ENCODE peak calls at places on chromosomes 12 and 14, in nine cellular contexts. B is stimulated activated CD8-positive, alpha-beta memory T cell treated with anti-CD3 and anti-CD28 coated beads, Interleukin-7, amount 100 ng/mL, for 4 hours; S is T-helper 9 cell; V is cardiac fibroblast; D is activated CD4-positive, alpha-beta T cell treated with anti-CD3 and anti-CD28 coated beads, Interleukin-2, amount 50 U/mL, for 24 hours; N is germinal center; L is coronary artery; P is GM23248; X is activated naive CD4-positive, alpha-beta T cell. A is an unnamed sample.

GRCh38 chr14:28101992-28102391 is 664.6 kb upstream of the FOXG1 start:
- DNase-seq in B (no peak), S (no peak), V (peak; percentile 1), D (no peak), N (no peak), L (no peak), P (no peak), X (no peak), A (no peak)

GRCh38 chr12:57839996-57840395 is 6.5 kb downstream of the CTDSP2 start:
- DNase-seq in B (no peak), S (no peak), V (no peak), D (no peak), N (no peak), L (no peak), P (no peak), X (no peak), A (no peak)

GRCh38 chr12:75890141-75890540 is 141.4 kb downstream of the PHLDA1 start:
- DNase-seq in B (no peak), S (no peak), V (peak; percentile 22), D (no peak), N (no peak), L (no peak), P (peak; percentile 15), X (no peak), A (no peak)

GRCh38 chr12:101670007-101670671 is 27.3 kb upstream of the CHPT1 start:
- DNase-seq in B (no peak), S (no peak), V (peak; percentile 66), D (no peak), N (peak; percentile 50), L (no peak), P (peak; percentile 54), X (no peak), A (peak; percentile 55)

GRCh38 chr12:85057370-85057963 is 21.3 kb downstream of the LRRIQ1 start:
- DNase-seq in B (no peak), S (no peak), V (peak; percentile 75), D (no peak), N (peak; percentile 4), L (no peak), P (peak; percentile 51), X (no peak), A (peak; percentile 83)

GRCh38 chr12:46133751-46134150 is 135.1 kb downstream of the SLC38A1 start:
- DNase-seq in B (no peak), S (no peak), V (peak; percentile 16), D (no peak), N (no peak), L (no peak), P (no peak), X (no peak), A (peak; percentile 64)

GRCh38 chr14:69501362-69501964 is 16.9 kb downstream of the PLEKHD1 start:
- DNase-seq in B (no peak), S (no peak), V (no peak), D (no peak), N (no peak), L (no peak), P (no peak), X (no peak), A (peak; percentile 58)

GRCh38 chr14:73239463-73240241 is 2.3 kb downstream of the PAPLN start:
- DNase-seq in B (no peak), S (no peak), V (peak; percentile 68), D (no peak), N (no peak), L (no peak), P (peak; percentile 71), X (no peak), A (peak; percentile 81)

GRCh38 chr12:62861586-62861985 is 73.4 kb downstream of the PPM1H start:
- DNase-seq in B (no peak), S (no peak), V (peak; percentile 63), D (no peak), N (no peak), L (no peak), P (no peak), X (no peak), A (peak; percentile 30)

GRCh38 chr14:54194501-54194900 is 202.3 kb upstream of the CDKN3 start:
- DNase-seq in B (no peak), S (no peak), V (peak; percentile 36), D (no peak), N (no peak), L (no peak), P (peak; percentile 9), X (no peak), A (peak; percentile 74)

GRCh38 chr14:56579345-56580316 is at the start of gene TMEM260:
- DNase-seq in B (peak; percentile 83), S (peak; percentile 88), V (peak; percentile 91), D (peak; percentile 84), N (peak; percentile 91), L (peak; percentile 90), P (peak; percentile 92), X (peak; percentile 80), A (peak; percentile 95)

GRCh38 chr12:46524778-46525177 is 152.2 kb upstream of the SLC38A2 start:
- DNase-seq in B (no peak), S (no peak), V (peak; percentile 96), D (no peak), N (no peak), L (peak; percentile 86), P (peak; percentile 80), X (no peak), A (peak; percentile 92)

GRCh38 chr14:92632546-92633273 is 115.7 kb downstream of the LGMN start:
- DNase-seq in B (no peak), S (no peak), V (no peak), D (no peak), N (no peak), L (no peak), P (no peak), X (no peak), A (no peak)

GRCh38 chr12:57177354-57177753 is 29.9 kb upstream of the LRP1-AS start:
- DNase-seq in B (no peak), S (no peak), V (no peak), D (no peak), N (no peak), L (no peak), P (no peak), X (no peak), A (no peak)

GRCh38 chr14:74457511-74457910 is 31.5 kb upstream of the SYNDIG1L start:
- DNase-seq in B (no peak), S (no peak), V (no peak), D (no peak), N (no peak), L (no peak), P (no peak), X (no peak), A (no peak)

A was measured in adipocyte.